ENCODE peak calls at places on chromosomes 12 and 14, in seven cellular contexts. V is H1, F is IMR-90, N is neuronal stem cell, G is trophoblast cell, U is H9, W is mesendoderm. A is an unnamed sample.

GRCh38 chr14:91396959-91397815 is 20.4 kb downstream of the CCDC88C start:
- DNase-seq in U (peak; percentile 60), W (no peak), F (no peak), N (no peak), G (no peak), V (no peak), A (no peak)

GRCh38 chr12:1184402-1184801 is 193.4 kb downstream of the ERC1 start:
- DNase-seq in G (no peak), U (no peak), N (no peak), F (peak; percentile 72), W (no peak), V (no peak), A (no peak)

GRCh38 chr14:55127491-55127951 is 1.5 kb upstream of the LGALS3 start:
- DNase-seq in V (no peak), N (no peak), W (no peak), U (no peak), G (peak; percentile 95), F (peak; percentile 39), A (peak; percentile 24)

GRCh38 chr12:79409562-79409961 is 281.2 kb downstream of the PAWR start:
- DNase-seq in F (peak; percentile 87), W (peak; percentile 36), U (no peak), V (no peak), N (no peak), G (peak; percentile 7), A (peak; percentile 59)

GRCh38 chr12:28939427-28939826 is 209.7 kb upstream of the FAR2 start:
- DNase-seq in U (no peak), F (peak; percentile 19), N (no peak), W (no peak), V (no peak), G (no peak), A (no peak)

GRCh38 chr14:89502966-89503365 is 85.9 kb upstream of the FOXN3 start:
- DNase-seq in W (no peak), G (no peak), N (no peak), F (no peak), U (no peak), V (no peak), A (no peak)

GRCh38 chr14:38824691-38825090 is 278.3 kb downstream of the SEC23A start:
- DNase-seq in N (no peak), U (no peak), V (no peak), F (no peak), G (no peak), W (no peak), A (no peak)

GRCh38 chr14:91195881-91196280 is 48.6 kb downstream of the GPR68 start:
- DNase-seq in F (no peak), G (no peak), U (no peak), N (no peak), V (no peak), W (no peak), A (no peak)

GRCh38 chr14:76699901-76700590 is 61.2 kb upstream of the VASH1 start:
- DNase-seq in G (no peak), W (no peak), U (no peak), F (no peak), V (no peak), N (no peak), A (no peak)

GRCh38 chr14:100616854-100617714 is 29.9 kb upstream of the BEGAIN start:
- DNase-seq in N (no peak), U (no peak), V (no peak), W (no peak), G (no peak), F (no peak), A (no peak)

GRCh38 chr14:98018626-98019025 is 1221.4 kb downstream of the VRK1 start:
- DNase-seq in F (no peak), W (no peak), G (no peak), U (no peak), V (no peak), N (no peak), A (no peak)

GRCh38 chr12:13183621-13184020 is 12.9 kb upstream of the EMP1 start:
- DNase-seq in U (no peak), W (no peak), V (no peak), N (no peak), F (peak; percentile 46), G (no peak), A (no peak)

GRCh38 chr12:64392221-64392620 is 1.7 kb upstream of the C12orf56 start:
- DNase-seq in V (no peak), G (peak; percentile 82), F (peak; percentile 56), N (no peak), U (no peak), W (peak; percentile 63), A (peak; percentile 56)

GRCh38 chr12:18320976-18321375 is 59.7 kb downstream of the PIK3C2G start:
- DNase-seq in V (no peak), U (no peak), W (no peak), N (no peak), F (no peak), G (no peak), A (no peak)

GRCh38 chr12:123897221-123897620 is 75.4 kb downstream of the CCDC92 start:
- DNase-seq in U (no peak), V (no peak), G (no peak), N (no peak), W (no peak), F (peak; percentile 72), A (peak; percentile 23)

GRCh38 chr12:1932264-1932777 is 13.9 kb upstream of the CACNA2D4 start:
- DNase-seq in V (no peak), F (no peak), U (peak; percentile 30), G (no peak), W (no peak), N (no peak), A (no peak)

DNA sequence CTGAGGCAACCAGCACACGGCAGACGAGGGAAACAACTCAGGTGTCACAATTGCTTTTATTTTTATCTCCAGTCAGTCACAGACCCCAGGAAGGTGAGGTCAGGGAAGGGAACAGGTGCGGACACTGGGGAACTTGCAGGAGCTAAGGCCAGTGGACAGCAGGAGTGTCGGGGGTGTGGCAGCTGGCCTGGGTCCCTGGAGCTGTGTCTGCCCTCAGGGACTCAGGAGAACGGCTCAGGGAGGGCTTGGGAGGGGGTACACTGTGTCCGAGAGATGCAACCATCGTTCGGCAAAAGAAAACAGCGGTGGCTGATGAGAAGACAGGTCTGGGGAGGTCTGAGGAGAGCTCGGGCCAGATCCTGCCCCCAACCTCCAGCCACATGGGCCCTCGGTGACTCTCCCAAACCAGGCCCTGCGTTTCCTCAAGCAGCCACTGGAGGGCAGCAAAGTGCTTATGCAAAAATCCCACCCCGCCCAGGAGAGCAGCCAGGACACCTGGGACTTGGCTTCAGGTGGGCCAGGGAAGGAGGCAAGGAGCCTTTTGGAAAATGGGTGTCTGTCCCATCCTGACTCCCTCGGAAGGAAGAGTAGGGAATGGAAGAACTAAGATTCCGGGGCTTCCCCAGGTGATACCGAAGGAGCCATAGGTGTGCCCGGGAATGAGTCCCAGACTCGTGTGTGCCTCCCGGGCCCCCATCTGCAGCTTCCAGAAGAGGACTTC is 24.1 kb upstream of the BCDIN3D start:
- DNase-seq in V (peak; percentile 54), U (peak; percentile 92), N (peak; percentile 74), G (peak; percentile 96), F (peak; percentile 46), W (peak; percentile 81), A (peak; percentile 64)
- H3K4me2 ChIP-seq in V (no peak overlapping the region), U (no peak overlapping the region), N (no peak overlapping the region), G (no peak overlapping the region), F (no peak overlapping the region), W (no peak overlapping the region), A (no peak overlapping the region)

GRCh38 chr12:22416831-22417230 is 82.3 kb upstream of the ST8SIA1 start:
- DNase-seq in F (no peak), N (no peak), U (no peak), W (no peak), G (no peak), V (no peak), A (no peak)
- H3K4ac ChIP-seq in F (no peak overlapping the region), N (no peak overlapping the region), U (no peak overlapping the region), W (no peak overlapping the region), G (no peak overlapping the region), V (no peak overlapping the region), A (no peak overlapping the region)

GRCh38 chr12:58530421-58531067 is 389.8 kb downstream of the LRIG3 start:
- DNase-seq in N (no peak), F (peak; percentile 92), V (no peak), U (no peak), G (no peak), W (no peak), A (peak; percentile 86)

GRCh38 chr12:58529897-58530296 is 390.4 kb downstream of the LRIG3 start:
- DNase-seq in N (no peak), F (peak; percentile 97), V (no peak), U (no peak), W (no peak), G (peak; percentile 16), A (peak; percentile 92)

GRCh38 chr12:58532855-58533608 is 387.3 kb downstream of the LRIG3 start:
- DNase-seq in F (no peak), U (no peak), G (no peak), W (no peak), N (no peak), V (no peak), A (no peak)

GRCh38 chr12:58528266-58528665 is 392.0 kb downstream of the LRIG3 start:
- DNase-seq in F (no peak), G (no peak), U (no peak), W (no peak), V (no peak), N (no peak), A (peak; percentile 39)

DNA sequence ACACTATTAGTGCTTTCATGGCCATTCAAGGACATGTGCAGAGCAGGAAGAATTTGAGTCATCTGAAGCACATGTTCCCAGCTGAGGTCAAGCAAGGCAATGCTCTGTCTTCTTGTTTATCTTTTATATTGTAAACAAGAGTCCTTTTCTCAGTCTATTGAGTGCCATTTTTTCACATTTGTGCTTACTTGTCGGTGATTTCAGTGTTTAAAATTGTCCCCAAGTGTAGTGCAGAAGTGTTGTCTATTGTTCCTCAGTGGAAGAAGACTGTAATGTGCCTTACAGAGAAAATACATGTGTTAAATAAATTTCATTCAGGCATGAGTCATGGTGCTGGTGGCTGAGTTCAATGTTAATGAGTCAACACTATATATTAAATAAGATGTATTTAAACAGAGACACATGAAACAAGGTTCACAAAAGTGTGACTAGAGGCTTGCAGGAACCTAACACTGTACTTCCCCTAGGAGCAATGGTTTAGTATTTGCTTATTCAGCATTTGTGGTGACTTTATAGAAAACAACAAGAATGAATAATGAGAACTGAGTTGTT is 391.1 kb downstream of the LRIG3 start:
- DNase-seq in G (no peak), N (no peak), F (peak; percentile 86), U (no peak), W (no peak), V (no peak), A (peak; percentile 91)
- H3K4me2 ChIP-seq in G (no peak overlapping the region), N (no peak overlapping the region), F (no peak overlapping the region), U (no peak overlapping the region), W (no peak overlapping the region), V (no peak overlapping the region), A (no peak overlapping the region)

DNA sequence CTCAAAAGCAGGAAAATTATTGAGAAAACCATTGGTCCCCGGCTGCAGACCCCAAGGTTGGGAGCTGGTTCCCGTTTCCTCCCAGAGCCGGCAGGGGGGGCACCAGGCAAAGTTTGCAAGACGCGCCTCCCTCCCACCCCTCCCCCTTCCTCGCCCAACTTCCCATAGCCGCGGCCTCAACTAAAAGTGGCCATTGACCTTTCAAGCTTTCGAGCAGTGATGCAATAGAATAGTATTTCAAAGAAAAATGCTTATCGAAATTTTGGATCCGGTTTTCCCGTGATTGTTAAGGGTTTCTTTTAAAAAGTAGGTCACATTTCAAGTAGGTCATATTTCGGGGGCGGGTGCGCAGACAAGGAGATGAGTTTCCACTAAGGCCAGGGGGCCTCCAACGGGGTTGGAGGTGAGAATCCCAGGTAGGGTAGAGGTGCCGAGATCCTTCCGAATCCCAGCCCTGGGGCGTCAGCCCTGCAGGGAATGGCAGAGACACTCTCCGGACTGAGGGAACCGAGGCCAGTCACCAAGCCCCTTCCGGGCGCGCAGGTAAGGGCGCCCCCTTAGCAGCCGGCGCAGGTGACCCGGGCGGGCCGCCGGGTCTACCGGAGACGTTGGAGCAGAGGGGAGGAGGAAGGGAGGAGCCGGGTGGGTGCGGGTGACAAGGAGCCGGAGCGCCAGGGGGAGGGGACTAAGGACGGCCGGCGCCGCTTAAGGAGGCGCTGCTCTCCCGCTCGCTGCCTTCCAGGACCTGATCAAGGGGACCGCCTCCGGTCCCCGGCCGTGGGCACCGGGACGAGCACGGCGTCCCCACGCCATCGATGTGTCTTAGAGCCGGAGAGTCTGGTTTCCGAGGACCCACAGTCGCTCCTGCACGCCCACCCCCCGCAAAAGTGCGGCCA is 2.6 kb upstream of the SOCS2 start:
- DNase-seq in U (peak; percentile 94), V (no peak), N (peak; percentile 83), F (peak; percentile 84), W (peak; percentile 96), G (peak; percentile 88), A (peak; percentile 89)
- H3K4ac ChIP-seq in U (no peak overlapping the region), V (no peak overlapping the region), N (no peak overlapping the region), F (peak overlapping the region; percentile 77), W (peak overlapping the region; percentile 88), G (no peak overlapping the region), A (no peak overlapping the region)

A was measured in mesenchymal stem cell.